ENCODE peak calls at places on chromosomes 7 and 10, in six cellular contexts. O, C, Z, S, V and L are unnamed samples.

GRCh38 chr7:25856056-25856780 is 295.8 kb upstream of the NFE2L3 start:
- DNase-seq in Z (no peak), O (peak), V (no peak), S (no peak), C (no peak), L (no peak)

GRCh38 chr7:42219447-42219846 is 17.6 kb downstream of the GLI3 start:
- DNase-seq in O (no peak), S (peak), V (no peak), C (no peak), Z (no peak), L (no peak)

GRCh38 chr7:99373086-99374066 is 1.2 kb upstream of the ARPC1B start:
- DNase-seq in S (no peak), C (no peak), O (no peak), V (no peak), Z (no peak), L (no peak)

GRCh38 chr10:4867520-4868356 is 41.7 kb downstream of the AKR1E2 start:
- DNase-seq in O (peak), Z (no peak), V (no peak), S (peak), C (no peak), L (no peak)

GRCh38 chr7:19001854-19002253 is 115.6 kb downstream of the TWIST1 start:
- DNase-seq in C (no peak), V (no peak), O (no peak), Z (no peak), S (peak), L (no peak)

GRCh38 chr7:156167417-156167807 is 355.1 kb upstream of the SHH start:
- DNase-seq in S (no peak), Z (no peak), V (no peak), O (no peak), C (no peak), L (no peak)

GRCh38 chr7:27409776-27410175 is 167.2 kb downstream of the EVX1 start:
- DNase-seq in Z (peak), V (no peak), O (no peak), C (no peak), S (peak), L (no peak)

GRCh38 chr10:37679465-37679864 is 177.9 kb downstream of the ZNF248 start:
- DNase-seq in O (no peak), S (no peak), C (no peak), V (no peak), Z (no peak), L (no peak)

GRCh38 chr7:140200102-140200989 is 23.6 kb upstream of the KDM7A start:
- DNase-seq in C (no peak), V (peak), S (peak), Z (no peak), O (peak), L (no peak)

GRCh38 chr10:125768217-125768616 is 7.4 kb downstream of the MMP21 start:
- DNase-seq in Z (no peak), C (no peak), O (peak), S (peak), V (no peak), L (peak)

GRCh38 chr10:43667317-43667731 is 18.6 kb upstream of the ZNF32 start:
- DNase-seq in S (peak), V (no peak), O (peak), Z (no peak), C (no peak), L (no peak)

GRCh38 chr10:125560947-125561346 is 122.0 kb downstream of the TEX36 start:
- DNase-seq in C (no peak), S (no peak), V (no peak), O (no peak), Z (no peak), L (no peak)

GRCh38 chr7:22554184-22554583 is 54.2 kb upstream of the STEAP1B start:
- DNase-seq in O (no peak), Z (no peak), C (no peak), S (no peak), V (no peak), L (no peak)

GRCh38 chr7:1669954-1670893 is at the start of gene ELFN1:
- DNase-seq in O (peak), C (peak), V (no peak), S (peak), Z (no peak), L (no peak)

GRCh38 chr7:2511769-2512168 is 7.8 kb upstream of the LFNG start:
- DNase-seq in C (no peak), O (no peak), Z (no peak), V (no peak), S (no peak), L (no peak)

GRCh38 chr7:81676813-81677212 is 93.0 kb downstream of the HGF start:
- DNase-seq in Z (no peak), S (peak), C (no peak), V (no peak), O (peak), L (peak)

GRCh38 chr7:29194206-29194593 is 375 bp upstream of the CHN2 start:
- DNase-seq in S (peak), O (no peak), Z (no peak), V (no peak), C (peak), L (no peak)

GRCh38 chr7:29193316-29194205 is 1.0 kb upstream of the CHN2 start:
- DNase-seq in O (no peak), Z (no peak), C (peak), S (no peak), V (no peak), L (no peak)

GRCh38 chr7:29192811-29193210 is 1.8 kb upstream of the CHN2 start:
- DNase-seq in Z (no peak), O (no peak), C (no peak), S (no peak), V (no peak), L (no peak)

GRCh38 chr7:29196191-29196590 is 1.6 kb downstream of the CHN2 start:
- DNase-seq in S (no peak), V (no peak), O (no peak), C (no peak), Z (no peak), L (no peak)

DNA sequence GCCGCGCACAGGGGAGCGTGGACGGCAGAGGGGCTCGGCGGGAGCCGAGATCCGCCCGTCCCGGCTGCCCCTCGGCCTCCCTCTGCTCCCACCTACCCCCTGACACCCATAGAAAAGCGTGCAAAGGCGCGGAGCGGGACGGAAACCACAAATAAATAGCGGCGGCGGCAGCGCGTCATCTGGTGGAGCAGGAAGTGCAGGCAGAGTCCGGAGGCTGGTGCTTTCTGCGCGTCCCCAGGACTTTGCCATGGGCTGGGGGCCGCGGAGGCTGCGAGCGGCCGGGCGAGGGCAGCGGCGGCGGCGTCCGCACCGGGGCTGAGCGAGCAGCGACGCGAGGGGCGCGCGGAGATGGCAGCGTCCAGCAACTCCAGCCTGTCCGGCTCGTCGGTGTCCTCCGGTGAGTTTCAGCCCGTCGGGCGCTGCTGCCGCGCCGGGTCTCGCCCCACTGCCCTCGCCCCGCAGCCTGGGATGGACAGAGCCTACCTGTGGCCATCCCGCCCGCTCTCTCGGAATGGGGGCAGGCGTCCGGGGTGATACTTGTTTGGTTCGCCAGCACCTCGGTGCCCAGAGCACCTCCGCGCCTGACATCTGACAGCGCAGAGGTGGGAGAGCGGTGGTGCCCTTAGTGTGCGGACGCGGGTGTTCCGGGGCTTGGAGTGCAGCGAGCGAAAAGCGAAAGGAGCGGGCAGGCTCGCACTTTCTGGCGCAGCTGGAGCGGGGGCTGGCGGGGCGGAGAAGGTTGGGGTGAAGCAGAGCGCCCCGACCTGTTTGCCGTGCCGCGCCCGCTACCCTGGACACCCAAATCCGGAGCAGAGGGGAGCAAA is at the start of gene CHN2:
- DNase-seq in V (peak), C (peak), S (peak), Z (no peak), O (no peak), L (no peak)
- TF ChIP-seq CTCF in V (no peak), C (no peak), S (no peak), Z (no peak), O (no peak), L (no peak)

GRCh38 chr10:19634163-19634562 is 182.1 kb upstream of the PLXDC2 start:
- DNase-seq in V (no peak), C (no peak), O (no peak), Z (no peak), S (no peak), L (no peak)

GRCh38 chr10:19640864-19641263 is 175.4 kb upstream of the PLXDC2 start:
- DNase-seq in Z (no peak), V (no peak), S (no peak), O (no peak), C (no peak), L (no peak)

GRCh38 chr10:19638173-19638872 is 177.9 kb upstream of the PLXDC2 start:
- DNase-seq in V (no peak), C (no peak), O (peak), S (peak), Z (peak), L (peak)

GRCh38 chr10:19638873-19639233 is 177.4 kb upstream of the PLXDC2 start:
- DNase-seq in O (no peak), Z (no peak), S (no peak), V (no peak), C (no peak), L (no peak)
- H3K4me3 ChIP-seq in O (peak), Z (peak), S (peak), V (peak), C (no peak), L (no peak)

DNA sequence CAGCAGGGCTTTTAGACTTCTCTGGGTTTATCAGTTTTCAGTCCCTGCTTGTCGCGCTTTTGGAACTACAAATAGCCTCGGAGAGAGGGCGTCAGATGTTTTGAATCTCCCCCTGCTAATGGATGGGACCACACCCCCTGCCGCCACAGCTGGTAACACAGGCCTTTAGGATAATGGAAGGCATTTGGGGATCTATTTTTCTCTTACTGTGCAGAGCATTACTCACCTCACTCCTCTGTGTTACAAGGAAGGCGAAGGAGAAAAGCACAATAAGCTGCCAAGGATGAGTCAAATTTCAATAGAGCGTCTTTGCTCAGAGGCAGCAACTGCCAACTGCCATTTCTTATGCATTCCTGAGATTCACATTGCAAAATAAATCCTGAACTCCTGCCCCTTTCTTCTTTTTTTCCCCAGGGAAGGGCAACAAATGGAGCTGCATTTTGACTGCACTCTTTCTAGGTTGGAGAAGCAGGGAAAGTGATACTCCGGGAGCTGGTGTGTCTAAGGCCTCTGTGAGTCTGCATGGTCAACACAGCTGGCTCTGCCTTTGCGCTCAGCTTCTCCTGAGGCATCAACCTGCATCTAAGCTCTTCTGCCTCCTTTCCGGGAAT is 31.5 kb upstream of the SMNDC1 start:
- DNase-seq in V (no peak), C (no peak), Z (peak), S (peak), O (peak), L (peak)
- TF ChIP-seq CTCF in V (no peak), C (no peak), Z (peak), S (peak), O (peak), L (peak)

GRCh38 chr10:103659674-103660363 is 166.3 kb downstream of the NEURL1 start:
- DNase-seq in Z (peak), S (peak), C (peak), V (no peak), O (peak), L (peak)
- H3K4me3 ChIP-seq in Z (peak), S (peak), C (peak), V (peak), O (peak), L (peak)

DNA sequence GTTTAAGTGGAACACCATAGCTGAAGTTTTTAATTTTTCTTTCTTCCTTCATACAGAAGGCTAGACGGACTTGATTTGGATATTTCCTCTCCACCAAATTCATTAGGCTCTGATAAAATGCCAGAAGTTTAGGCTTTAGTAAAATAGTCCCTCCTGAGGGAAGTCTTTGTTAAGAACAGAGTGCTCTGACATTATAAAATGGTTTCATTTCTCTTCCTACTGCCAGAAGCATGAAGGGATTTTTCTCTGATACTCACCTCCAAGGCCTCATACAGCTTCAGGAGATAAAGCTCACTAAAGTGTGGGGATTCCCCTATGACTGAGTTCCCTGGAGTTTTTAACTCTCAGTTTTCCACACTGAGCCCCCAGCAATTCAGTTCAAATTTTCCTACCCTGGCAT is 1489.6 kb downstream of the REEP3 start:
- DNase-seq in V (no peak), S (no peak), C (no peak), Z (no peak), O (no peak), L (no peak)
- TF ChIP-seq CTCF in V (no peak), S (no peak), C (no peak), Z (no peak), O (no peak), L (no peak)

GRCh38 chr10:122126763-122127659 is 138.0 kb downstream of the TACC2 start:
- DNase-seq in V (no peak), Z (peak), O (peak), S (peak), C (no peak), L (peak)
- H3K4me3 ChIP-seq in V (no peak), Z (no peak), O (no peak), S (peak), C (no peak), L (no peak)

DNA sequence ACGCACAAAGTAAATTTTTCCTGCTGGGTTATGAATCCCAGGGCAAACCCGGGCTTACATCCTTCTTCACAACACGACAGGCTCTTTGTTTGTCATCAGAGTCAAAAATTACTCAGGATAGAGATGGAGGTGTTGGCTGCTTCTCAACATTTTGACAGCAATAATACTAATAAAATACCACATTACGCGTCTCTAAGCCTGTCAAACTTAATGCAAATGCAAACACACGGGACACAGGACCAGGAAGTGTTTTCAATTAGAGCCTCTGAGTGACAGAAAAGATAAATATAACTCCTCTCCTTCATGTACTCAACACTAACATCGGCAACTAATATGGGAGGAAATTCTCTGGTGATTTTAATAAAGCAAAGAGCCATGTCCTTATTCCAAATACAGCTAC is 128.4 kb downstream of the SFMBT2 start:
- DNase-seq in V (no peak), O (no peak), S (no peak), C (no peak), Z (no peak), L (no peak)
- TF ChIP-seq CTCF in V (no peak), O (no peak), S (no peak), C (no peak), Z (no peak), L (no peak)

DNA sequence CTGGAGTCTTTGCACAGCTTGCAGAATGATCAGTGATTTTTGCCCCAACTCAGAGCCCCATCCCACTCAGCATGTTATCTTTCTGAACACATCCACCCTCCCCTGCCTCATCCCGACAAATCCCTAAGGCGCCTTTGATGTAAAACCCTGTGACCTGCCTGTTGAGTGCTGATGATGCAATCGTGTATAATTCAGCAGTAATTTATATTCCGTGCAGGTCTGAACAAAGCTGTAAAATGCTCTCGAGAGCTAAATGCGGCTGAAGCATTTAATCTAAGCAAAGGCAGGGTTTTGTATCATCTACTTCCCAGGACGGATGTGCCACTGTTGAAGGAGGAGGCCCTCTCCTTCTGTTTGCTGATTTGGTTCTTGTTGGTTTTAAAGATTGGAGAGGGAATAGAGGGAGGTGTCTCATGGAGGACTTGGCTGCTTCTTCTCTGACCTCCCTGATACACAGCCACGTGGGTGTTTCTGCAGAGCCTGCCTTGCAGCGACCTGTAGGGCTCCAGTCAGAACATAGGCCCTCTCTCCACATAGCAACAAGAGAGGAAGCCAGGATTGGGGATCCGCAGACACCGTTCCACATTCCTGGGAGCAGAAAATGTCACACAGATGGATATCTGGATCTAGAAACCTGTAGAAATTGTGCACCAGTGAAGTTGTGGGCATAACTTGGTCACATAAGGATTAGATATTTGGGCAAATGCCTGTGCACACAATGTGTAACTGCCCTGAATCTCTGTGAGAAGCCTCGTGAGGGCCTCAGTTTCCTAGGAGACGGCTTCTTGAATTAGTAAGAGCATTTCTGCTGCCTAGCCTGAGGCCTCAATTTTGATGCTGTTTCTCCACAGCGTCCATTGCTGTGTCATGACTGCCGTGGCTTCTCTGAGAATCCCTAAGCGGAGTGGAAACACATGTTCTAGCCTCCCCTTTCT is 90.2 kb upstream of the AGK start:
- DNase-seq in Z (no peak), C (no peak), O (no peak), S (peak), V (no peak), L (no peak)
- H3K4me3 ChIP-seq in Z (no peak), C (no peak), O (no peak), S (no peak), V (no peak), L (no peak)

DNA sequence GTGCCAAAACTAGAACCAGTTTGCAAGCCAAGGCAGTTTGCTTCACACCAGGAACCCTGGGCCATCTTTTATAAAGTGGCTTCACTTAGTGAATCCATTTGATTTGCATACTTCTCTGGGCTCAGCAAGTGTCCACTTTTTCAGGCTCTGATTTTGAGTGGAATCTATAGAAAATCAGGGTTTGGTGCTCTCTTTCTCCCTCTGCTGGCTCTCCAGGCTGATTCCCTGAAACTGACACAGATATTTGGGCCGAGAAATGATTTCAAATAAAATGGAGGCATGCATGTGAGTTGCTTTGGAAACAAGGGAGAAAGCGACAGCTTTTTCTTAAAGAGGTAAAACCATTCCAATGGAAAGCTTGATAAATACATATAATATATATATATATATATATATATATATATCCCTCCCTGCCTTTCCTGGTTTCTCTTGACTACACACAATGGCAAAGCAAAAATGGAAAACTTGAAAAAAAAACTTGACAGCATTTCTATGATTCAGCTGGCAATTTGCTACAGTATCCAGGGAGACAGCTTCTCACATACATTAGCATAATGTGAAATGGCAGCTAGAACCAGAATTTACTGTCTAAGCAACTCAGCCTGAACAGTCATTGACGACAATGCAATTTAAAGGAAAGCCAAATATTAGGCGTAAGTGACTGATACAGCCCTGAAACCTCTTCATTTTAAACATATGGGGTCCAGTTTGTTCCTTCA is 188.4 kb downstream of the TMEM178B start:
- DNase-seq in V (no peak), C (no peak), Z (no peak), S (no peak), O (no peak), L (no peak)
- TF ChIP-seq CTCF in V (no peak), C (no peak), Z (no peak), S (peak), O (peak), L (peak)

DNA sequence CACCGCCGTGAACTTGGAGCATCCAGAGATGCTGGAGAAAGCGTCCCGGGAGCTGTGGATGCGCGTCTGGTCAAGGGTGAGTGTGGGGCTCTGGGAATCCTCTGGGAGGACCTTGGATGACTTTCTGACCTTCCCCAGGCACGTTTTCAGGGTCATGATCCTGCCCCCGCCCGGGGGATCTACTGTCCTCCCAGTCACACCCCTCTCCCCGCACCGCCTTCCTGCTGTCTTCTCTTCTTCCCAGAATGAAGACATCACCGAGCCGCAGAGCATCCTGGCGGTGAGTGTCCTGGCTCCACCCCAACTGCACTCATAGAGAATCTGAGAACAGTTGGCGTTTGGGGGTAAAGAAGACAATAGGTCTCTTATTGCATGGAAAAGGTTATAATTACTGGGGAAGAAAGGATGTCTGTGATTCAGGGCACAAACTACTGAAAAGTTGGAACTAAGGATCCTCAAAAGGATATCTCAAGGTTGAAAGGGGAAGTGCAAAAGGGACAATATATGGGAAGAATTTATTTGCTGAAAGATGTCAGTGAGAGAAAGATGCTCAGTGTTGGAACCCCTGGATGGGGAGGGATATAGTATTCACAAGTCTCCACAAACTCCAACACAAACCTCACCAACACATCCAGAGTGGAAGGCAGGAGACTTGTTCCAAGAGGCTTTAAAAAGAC is 1.9 kb downstream of the GSTK1 start:
- DNase-seq in S (no peak), Z (no peak), C (no peak), O (no peak), V (no peak), L (no peak)
- H3K4me3 ChIP-seq in S (peak), Z (no peak), C (no peak), O (no peak), V (peak), L (no peak)